ENCODE peak calls at places on chromosomes 11 and 22, in ten cellular contexts. C, U, J, Z, N, G, A, B, I and Q are unnamed samples.

GRCh38 chr11:66969584-66970205 is 5.4 kb upstream of the C11orf86 start:
- DNase-seq in C (no peak), U (no peak), J (no peak), Z (peak), N (peak), G (no peak), A (no peak), B (no peak), I (peak), Q (no peak)

GRCh38 chr11:128405693-128406364 is 181.5 kb downstream of the ETS1 start:
- DNase-seq in C (no peak), U (no peak), J (no peak), Z (peak), N (no peak), G (no peak), A (no peak), B (no peak), I (no peak), Q (no peak)

GRCh38 chr11:111193924-111194490 is 51.5 kb upstream of the POU2AF2 start:
- DNase-seq in C (no peak), U (no peak), J (no peak), Z (peak), N (no peak), G (no peak), A (no peak), B (no peak), I (no peak), Q (no peak)

GRCh38 chr11:68142028-68142412 is 20.8 kb upstream of the CHKA start:
- DNase-seq in C (no peak), U (peak), J (peak), Z (no peak), N (no peak), G (no peak), A (peak), B (no peak), I (no peak), Q (no peak)

GRCh38 chr11:118341749-118342489 is 586 bp downstream of the CD3D start:
- DNase-seq in C (no peak), U (no peak), J (no peak), Z (no peak), N (no peak), G (no peak), A (no peak), B (no peak), I (no peak), Q (no peak)

GRCh38 chr11:114008331-114008730 is 33.4 kb downstream of the HTR3A start:
- DNase-seq in C (no peak), U (no peak), J (no peak), Z (no peak), N (no peak), G (no peak), A (no peak), B (no peak), I (no peak), Q (no peak)

GRCh38 chr11:125304876-125305275 is 140.3 kb downstream of the PKNOX2 start:
- DNase-seq in C (no peak), U (no peak), J (no peak), Z (no peak), N (no peak), G (no peak), A (no peak), B (no peak), I (no peak), Q (no peak)

GRCh38 chr11:118622376-118623290 is 15.2 kb downstream of the PHLDB1 start:
- DNase-seq in C (peak), U (peak), J (no peak), Z (peak), N (peak), G (no peak), A (no peak), B (no peak), I (peak), Q (peak)

GRCh38 chr11:34653851-34654490 is 33.1 kb downstream of the EHF start:
- DNase-seq in C (peak), U (peak), J (peak), Z (peak), N (peak), G (no peak), A (no peak), B (peak), I (peak), Q (no peak)

GRCh38 chr11:34354782-34355181 is 3.0 kb downstream of the ABTB2 start:
- DNase-seq in C (no peak), U (no peak), J (no peak), Z (peak), N (peak), G (no peak), A (no peak), B (no peak), I (no peak), Q (no peak)

GRCh38 chr11:76007179-76007578 is 192.2 kb downstream of the UVRAG start:
- DNase-seq in C (no peak), U (no peak), J (no peak), Z (no peak), N (peak), G (no peak), A (no peak), B (no peak), I (no peak), Q (no peak)

GRCh38 chr11:62999649-63000048 is 14.9 kb upstream of the SLC22A6 start:
- DNase-seq in C (no peak), U (peak), J (peak), Z (no peak), N (no peak), G (no peak), A (no peak), B (no peak), I (no peak), Q (no peak)

GRCh38 chr11:104057908-104058307 is 21.5 kb downstream of the DDI1 start:
- DNase-seq in C (no peak), U (no peak), J (no peak), Z (no peak), N (no peak), G (no peak), A (no peak), B (no peak), I (no peak), Q (no peak)

GRCh38 chr22:18118345-18118915 is 7.8 kb downstream of the TUBA8 start:
- DNase-seq in C (no peak), U (no peak), J (no peak), Z (no peak), N (no peak), G (no peak), A (no peak), B (no peak), I (no peak), Q (no peak)

GRCh38 chr22:18122254-18122554 is 11.6 kb downstream of the TUBA8 start:
- DNase-seq in C (no peak), U (no peak), J (no peak), Z (no peak), N (no peak), G (no peak), A (no peak), B (no peak), I (no peak), Q (no peak)

GRCh38 chr22:18120941-18121340 is 10.3 kb downstream of the TUBA8 start:
- DNase-seq in C (no peak), U (no peak), J (no peak), Z (no peak), N (no peak), G (no peak), A (no peak), B (no peak), I (no peak), Q (no peak)

GRCh38 chr22:18119409-18120110 is 9.0 kb downstream of the TUBA8 start:
- DNase-seq in C (peak), U (no peak), J (peak), Z (no peak), N (no peak), G (no peak), A (no peak), B (no peak), I (no peak), Q (peak)

DNA sequence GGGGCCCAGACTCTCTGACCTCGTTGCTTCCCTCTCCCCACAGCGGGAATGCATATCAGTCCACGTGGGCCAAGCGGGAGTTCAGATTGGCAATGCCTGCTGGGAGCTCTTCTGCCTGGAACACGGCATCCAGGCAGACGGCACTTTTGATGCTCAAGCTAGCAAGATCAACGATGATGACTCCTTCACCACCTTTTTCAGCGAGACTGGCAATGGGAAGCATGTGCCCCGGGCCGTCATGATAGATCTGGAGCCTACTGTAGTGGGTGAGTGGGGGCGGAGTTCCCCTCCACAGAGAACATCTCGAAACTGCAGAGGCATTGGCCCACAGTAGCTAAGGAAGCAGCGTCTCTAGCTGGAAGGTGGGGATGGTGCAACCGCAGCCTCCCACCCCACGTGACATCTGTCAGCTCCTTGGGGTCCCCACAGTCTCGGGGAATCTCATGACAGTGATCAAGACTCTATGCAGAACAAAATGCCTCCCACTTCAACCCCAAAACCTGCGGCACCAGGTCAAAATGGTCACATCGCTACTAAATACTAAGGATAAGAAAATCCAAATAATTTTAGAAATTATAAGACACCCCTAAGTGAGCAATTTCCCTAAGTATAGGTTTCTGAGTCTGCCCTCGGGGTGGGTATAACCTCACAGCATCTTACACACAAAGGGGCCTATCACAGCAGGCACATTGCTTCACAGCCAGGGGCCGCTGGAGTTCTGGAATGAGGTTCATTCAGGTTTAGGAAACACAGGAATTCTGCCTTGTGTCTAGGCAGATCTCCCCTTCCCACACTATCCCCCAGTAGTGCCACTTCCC is 11.0 kb downstream of the TUBA8 start:
- DNase-seq in C (no peak), U (no peak), J (no peak), Z (no peak), N (no peak), G (no peak), A (no peak), B (no peak), I (no peak), Q (no peak)
- TF ChIP-seq CTCF in C (no peak), U (no peak), J (no peak), Z (peak), N (no peak), G (no peak), A (no peak), B (no peak), I (no peak), Q (no peak)

DNA sequence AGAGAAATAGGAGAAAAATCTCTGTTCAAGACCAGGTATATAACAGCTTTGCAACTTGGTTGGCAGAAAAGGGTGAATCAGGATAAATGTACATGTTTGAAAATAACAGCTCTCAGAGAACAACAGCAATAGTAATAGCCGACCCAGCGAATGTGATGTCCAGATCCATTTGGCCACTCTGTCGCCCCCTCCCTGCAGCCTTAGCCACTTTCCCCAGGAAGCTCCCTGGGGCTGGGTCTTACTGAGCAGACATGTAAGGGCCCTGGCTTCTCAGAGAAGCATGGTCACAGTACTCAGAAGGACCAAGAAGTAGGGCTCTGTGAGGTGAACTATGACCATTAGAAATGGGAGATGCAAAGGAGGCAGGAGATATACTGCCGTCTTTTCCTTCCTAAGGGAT is 154.1 kb upstream of the SNX19 start:
- DNase-seq in C (no peak), U (no peak), J (no peak), Z (no peak), N (no peak), G (no peak), A (no peak), B (no peak), I (no peak), Q (no peak)
- TF ChIP-seq CTCF in C (no peak), U (no peak), J (no peak), Z (no peak), N (no peak), G (peak), A (no peak), B (no peak), I (no peak), Q (no peak)

DNA sequence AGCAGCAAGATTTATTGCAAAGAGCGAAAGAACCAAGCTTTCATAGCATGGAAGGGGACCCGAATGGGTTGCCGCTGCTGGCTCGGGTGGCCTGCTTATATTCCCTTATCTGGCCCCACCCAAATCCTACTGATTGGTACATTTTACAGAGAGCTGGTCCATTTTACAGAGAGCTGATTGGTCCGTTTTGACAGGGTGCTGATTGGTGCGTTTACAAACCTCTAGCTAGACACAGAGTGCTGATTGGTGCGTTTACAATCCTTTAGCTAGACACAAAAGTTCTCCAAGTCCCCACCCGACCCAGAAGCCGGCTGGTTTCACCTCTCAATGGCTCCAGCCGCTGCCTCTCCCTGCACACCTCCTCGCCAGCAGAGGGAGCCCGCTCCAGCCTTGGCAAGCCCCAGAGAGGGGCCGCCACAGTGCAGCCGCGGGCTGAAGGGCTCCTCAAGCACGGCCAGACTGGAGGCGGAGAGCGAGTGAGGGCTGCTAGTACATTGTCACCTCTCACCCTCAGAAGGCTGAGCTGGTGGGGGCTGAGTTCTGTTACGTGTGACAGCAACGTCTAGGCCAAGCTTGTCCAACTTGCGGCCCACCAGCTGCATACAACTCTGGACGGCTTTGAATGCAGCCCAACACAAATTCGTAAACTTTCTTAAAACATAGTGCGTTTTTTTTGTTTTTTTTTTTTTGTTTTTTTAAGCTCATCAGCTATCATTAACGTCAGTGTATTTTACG is 8.7 kb downstream of the PTH start:
- DNase-seq in C (no peak), U (peak), J (peak), Z (peak), N (no peak), G (peak), A (peak), B (peak), I (no peak), Q (peak)
- TF ChIP-seq CTCF in C (peak), U (peak), J (no peak), Z (peak), N (peak), G (peak), A (peak), B (peak), I (peak), Q (peak)

GRCh38 chr11:70942593-70942992 is 309.8 kb downstream of the SHANK2 start:
- DNase-seq in C (no peak), U (no peak), J (no peak), Z (peak), N (no peak), G (peak), A (peak), B (no peak), I (no peak), Q (no peak)
- TF ChIP-seq CTCF in C (no peak), U (no peak), J (no peak), Z (peak), N (no peak), G (peak), A (peak), B (peak), I (no peak), Q (peak)